ENCODE peak calls at places on chromosomes 3 and 15, in eight cellular contexts. X is Peyer's patch, A is type B pancreatic cell, E is pancreas, P is uterus, R is glutamatergic neuron, M is hepatocyte, V is endodermal cell. O is an unnamed sample.

GRCh38 chr3:114453296-114453888 is 159.6 kb downstream of the TIGIT start:
- DNase-seq in X (no peak), A (no peak), E (no peak), P (no peak), R (no peak), M (no peak), V (no peak), O (no peak)

GRCh38 chr3:181618260-181618659 is 93.5 kb upstream of the SOX2 start:
- DNase-seq in X (no peak), A (no peak), E (no peak), P (no peak), R (no peak), M (no peak), V (no peak), O (no peak)

GRCh38 chr3:150000631-150001030 is 29.9 kb upstream of the PFN2 start:
- DNase-seq in X (no peak), A (no peak), E (no peak), P (no peak), R (no peak), M (no peak), V (no peak), O (no peak)

GRCh38 chr3:14124223-14124614 is 451 bp downstream of the CHCHD4 start:
- DNase-seq in X (peak; percentile 73), A (no peak), E (peak; percentile 62), P (peak; percentile 65), R (peak; percentile 49), M (peak; percentile 63), V (peak; percentile 80), O (peak; percentile 69)

GRCh38 chr3:172078721-172079120 is 39.3 kb downstream of the FNDC3B start:
- DNase-seq in X (no peak), A (no peak), E (no peak), P (no peak), R (no peak), M (no peak), V (no peak), O (no peak)

GRCh38 chr3:62919784-62920183 is 44.6 kb upstream of the CADPS start:
- DNase-seq in X (no peak), A (no peak), E (no peak), P (no peak), R (no peak), M (no peak), V (no peak), O (no peak)

GRCh38 chr15:31360843-31361763 is 34.5 kb downstream of the KLF13 start:
- DNase-seq in X (peak; percentile 95), A (no peak), E (peak; percentile 86), P (no peak), R (no peak), M (no peak), V (no peak), O (peak; percentile 65)

GRCh38 chr3:111907151-111907550 is 48.1 kb downstream of the PHLDB2 start:
- DNase-seq in X (no peak), A (no peak), E (no peak), P (no peak), R (no peak), M (no peak), V (no peak), O (no peak)

GRCh38 chr3:33482126-33482525 is 41.9 kb upstream of the UBP1 start:
- DNase-seq in X (no peak), A (no peak), E (no peak), P (no peak), R (no peak), M (no peak), V (no peak), O (no peak)

GRCh38 chr3:165382672-165383071 is 186.5 kb upstream of the SLITRK3 start:
- DNase-seq in X (no peak), A (no peak), E (no peak), P (no peak), R (no peak), M (no peak), V (no peak), O (no peak)

GRCh38 chr15:20356444-20357138 is 185.0 kb downstream of the GOLGA6L6 start:
- DNase-seq in X (peak; percentile 71), A (peak; percentile 85), E (no peak), P (peak; percentile 15), R (no peak), M (no peak), V (peak; percentile 90), O (peak; percentile 70)

GRCh38 chr3:9254764-9255163 is 5.3 kb upstream of the SRGAP3 start:
- DNase-seq in X (no peak), A (no peak), E (no peak), P (no peak), R (no peak), M (no peak), V (no peak), O (no peak)
- TF ChIP-seq CTCF in X (no peak), A (no peak), E (no peak), P (no peak), R (no peak), M (no peak), V (no peak), O (no peak)

DNA sequence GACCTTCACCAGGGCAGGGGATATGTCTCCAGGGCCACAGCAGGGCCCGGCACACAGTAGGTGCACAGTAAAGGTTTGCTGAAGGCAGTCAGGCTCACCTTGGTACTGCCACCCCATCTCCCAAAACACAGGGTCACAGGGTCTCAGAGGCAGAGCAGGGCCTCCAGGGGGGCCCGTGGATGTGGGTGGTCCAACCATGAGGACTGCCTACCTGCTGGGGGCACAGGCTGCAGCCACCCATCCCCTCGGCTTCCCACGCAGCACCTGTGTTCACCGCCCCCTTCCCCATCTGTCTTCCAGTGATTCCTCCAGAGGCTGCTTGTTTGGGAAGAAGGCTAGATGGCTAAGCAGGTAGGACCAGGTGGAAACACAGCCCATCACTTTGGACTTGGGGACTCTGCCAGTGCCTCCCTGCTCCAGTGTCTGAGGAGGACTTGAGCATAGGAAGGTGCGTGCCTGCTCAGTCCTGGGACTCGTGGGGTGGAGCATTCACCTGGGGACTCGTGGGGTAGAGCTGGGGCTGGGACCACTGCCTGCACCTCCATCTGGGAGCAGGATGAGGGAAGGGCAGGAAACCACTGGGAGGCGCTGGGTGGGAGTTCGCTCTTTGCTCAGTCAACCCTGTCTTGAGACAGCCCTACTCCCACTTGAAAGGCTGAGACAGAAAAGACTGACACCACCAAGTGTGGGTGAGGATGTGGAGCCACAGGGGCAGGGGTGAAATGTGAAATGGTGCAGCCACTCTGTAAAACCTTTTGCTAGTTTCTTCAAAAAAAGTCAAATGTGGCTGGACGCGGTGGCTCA is 18.8 kb upstream of the PLXND1 start:
- DNase-seq in X (no peak), A (no peak), E (no peak), P (peak; percentile 39), R (peak; percentile 27), M (no peak), V (peak; percentile 84), O (no peak)
- TF ChIP-seq CTCF in X (no peak), A (no peak), E (no peak), P (no peak), R (no peak), M (no peak), V (peak; percentile 58), O (no peak)

GRCh38 chr3:121152573-121152972 is 244.6 kb downstream of the STXBP5L start:
- DNase-seq in X (no peak), A (no peak), E (no peak), P (no peak), R (no peak), M (peak; percentile 23), V (peak; percentile 44), O (no peak)
- TF ChIP-seq CTCF in X (no peak), A (peak; percentile 60), E (no peak), P (no peak), R (no peak), M (peak; percentile 42), V (peak; percentile 64), O (no peak)

GRCh38 chr15:96858693-96859092 is 528.2 kb downstream of the NR2F2 start:
- DNase-seq in X (no peak), A (no peak), E (no peak), P (no peak), R (no peak), M (no peak), V (no peak), O (no peak)

GRCh38 chr15:96860746-96861145 is 530.2 kb downstream of the NR2F2 start:
- DNase-seq in X (no peak), A (no peak), E (no peak), P (no peak), R (no peak), M (no peak), V (no peak), O (no peak)
- TF ChIP-seq CTCF in X (no peak), A (peak; percentile 39), E (no peak), P (no peak), R (no peak), M (no peak), V (no peak), O (no peak)

GRCh38 chr15:56099311-56099710 is 105.9 kb upstream of the NEDD4 start:
- DNase-seq in X (no peak), A (no peak), E (no peak), P (no peak), R (no peak), M (no peak), V (no peak), O (no peak)

GRCh38 chr15:56102401-56102800 is 109.0 kb upstream of the NEDD4 start:
- DNase-seq in X (no peak), A (no peak), E (no peak), P (no peak), R (no peak), M (no peak), V (no peak), O (no peak)

GRCh38 chr15:56095406-56095805 is 102.0 kb upstream of the NEDD4 start:
- DNase-seq in X (no peak), A (no peak), E (no peak), P (no peak), R (no peak), M (no peak), V (no peak), O (no peak)

GRCh38 chr15:56098230-56098899 is 105.0 kb upstream of the NEDD4 start:
- DNase-seq in X (no peak), A (no peak), E (no peak), P (no peak), R (no peak), M (peak; percentile 5), V (no peak), O (no peak)
- TF ChIP-seq CTCF in X (no peak), A (no peak), E (no peak), P (no peak), R (no peak), M (peak; percentile 47), V (no peak), O (no peak)

DNA sequence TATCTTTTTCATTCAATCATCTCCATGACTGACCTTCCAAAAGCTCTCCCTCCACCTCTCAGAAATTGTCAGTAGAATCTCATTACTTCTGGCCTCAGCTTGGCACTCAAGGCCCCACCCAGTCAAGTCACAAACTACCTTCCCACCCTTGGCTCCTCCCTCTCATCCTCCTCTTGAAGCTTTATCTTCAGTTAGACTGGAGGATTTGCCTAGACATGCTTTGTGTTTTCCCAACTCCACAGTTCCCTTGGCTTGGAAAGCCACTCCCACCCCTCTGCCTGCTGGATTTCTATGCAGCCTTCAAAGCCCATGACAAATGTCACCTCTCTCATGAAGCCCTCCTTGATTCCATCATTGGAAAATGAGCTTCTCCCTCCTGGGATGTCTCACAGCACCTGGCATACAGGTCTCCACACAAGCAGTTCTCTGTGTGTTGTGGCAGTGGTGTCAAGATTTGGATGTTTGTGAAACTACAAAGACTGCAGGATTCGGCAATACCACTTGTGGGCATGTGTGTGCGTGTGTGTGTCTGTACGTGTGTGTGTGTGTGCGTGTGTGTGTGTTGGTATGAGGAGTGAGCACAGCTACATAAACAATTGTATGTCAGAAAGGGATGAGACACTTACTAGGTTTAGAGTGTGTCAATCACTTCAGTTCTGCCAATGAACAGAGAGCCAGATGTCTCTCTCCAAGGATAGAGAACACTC is 45.3 kb upstream of the VPS8 start:
- DNase-seq in X (no peak), A (no peak), E (no peak), P (no peak), R (no peak), M (no peak), V (no peak), O (no peak)
- TF ChIP-seq CTCF in X (no peak), A (no peak), E (no peak), P (no peak), R (no peak), M (no peak), V (no peak), O (no peak)

GRCh38 chr3:74353039-74353438 is 261.4 kb downstream of the CNTN3 start:
- DNase-seq in X (no peak), A (no peak), E (no peak), P (no peak), R (peak; percentile 18), M (no peak), V (peak; percentile 58), O (no peak)
- TF ChIP-seq CTCF in X (no peak), A (peak; percentile 48), E (no peak), P (no peak), R (no peak), M (no peak), V (peak; percentile 72), O (no peak)

O was measured in CD14-positive monocyte.